ENCODE peak calls at places on chromosomes 13 and 19, in seven cellular contexts. B is heart left ventricle, K is transverse colon, M is lung, U is cardiac muscle cell, C is pancreas, X is fibroblast of lung. N is an unnamed sample.

GRCh38 chr13:46178143-46178542 is 3.8 kb downstream of the LCP1 start:
- DNase-seq in B (no peak), K (no peak), M (no peak), U (peak; percentile 15), C (no peak), X (no peak), N (no peak)

GRCh38 chr13:30607908-30608307 is 9.8 kb upstream of the USPL1 start:
- DNase-seq in B (no peak), K (peak; percentile 57), M (peak; percentile 55), U (no peak), C (no peak), X (peak; percentile 4), N (no peak)

GRCh38 chr13:45373116-45373606 is 32.2 kb upstream of the TPT1 start:
- DNase-seq in B (no peak), K (peak; percentile 33), M (no peak), U (no peak), C (no peak), X (no peak), N (no peak)

GRCh38 chr19:11288349-11288748 is 7.6 kb upstream of the TSPAN16 start:
- DNase-seq in B (no peak), K (no peak), M (no peak), U (peak; percentile 42), C (no peak), X (no peak), N (no peak)

GRCh38 chr13:104584481-104584880 is 1518.3 kb upstream of the SLC10A2 start:
- DNase-seq in B (no peak), K (no peak), M (no peak), U (peak; percentile 9), C (no peak), X (peak; percentile 75), N (no peak)

GRCh38 chr19:40663712-40664692 is 26.4 kb downstream of the NUMBL start:
- DNase-seq in B (no peak), K (no peak), M (no peak), U (no peak), C (no peak), X (peak; percentile 61), N (no peak)

GRCh38 chr19:29413435-29413834 is 112.4 kb upstream of the VSTM2B start:
- DNase-seq in B (no peak), K (no peak), M (no peak), U (no peak), C (no peak), X (no peak), N (no peak)

GRCh38 chr13:106562301-106562700 is 5.6 kb downstream of the ARGLU1 start:
- DNase-seq in B (no peak), K (no peak), M (no peak), U (no peak), C (no peak), X (no peak), N (no peak)

GRCh38 chr19:15449620-15450527 is at the start of gene WIZ:
- DNase-seq in B (peak; percentile 93), K (peak; percentile 91), M (peak; percentile 87), U (peak; percentile 85), C (peak; percentile 88), X (peak; percentile 62), N (peak; percentile 87)

GRCh38 chr13:40379186-40379585 is 287.3 kb downstream of the FOXO1 start:
- DNase-seq in B (no peak), K (no peak), M (no peak), U (no peak), C (no peak), X (no peak), N (no peak)

GRCh38 chr19:51821921-51822716 is 27.2 kb downstream of the FPR3 start:
- DNase-seq in B (no peak), K (no peak), M (no peak), U (peak; percentile 91), C (no peak), X (no peak), N (no peak)

GRCh38 chr13:28161370-28161769 is 23.0 kb downstream of the PAN3 start:
- DNase-seq in B (no peak), K (peak; percentile 24), M (no peak), U (peak; percentile 26), C (no peak), X (peak; percentile 71), N (peak; percentile 75)

GRCh38 chr19:46002678-46003275 is 7.5 kb downstream of the CCDC61 start:
- DNase-seq in B (no peak), K (no peak), M (no peak), U (no peak), C (no peak), X (no peak), N (no peak)

GRCh38 chr13:94298346-94298745 is 181.1 kb downstream of the DCT start:
- DNase-seq in B (no peak), K (no peak), M (no peak), U (no peak), C (no peak), X (no peak), N (no peak)

GRCh38 chr13:113545455-113545930 is 39.1 kb upstream of the TFDP1 start:
- DNase-seq in B (peak; percentile 42), K (peak; percentile 8), M (no peak), U (peak; percentile 16), C (no peak), X (peak; percentile 37), N (no peak)

GRCh38 chr13:106626473-106626872 is 58.5 kb upstream of the ARGLU1 start:
- DNase-seq in B (no peak), K (no peak), M (no peak), U (no peak), C (no peak), X (no peak), N (no peak)

GRCh38 chr13:62321139-62321538 is 905.5 kb upstream of the PCDH20 start:
- DNase-seq in B (no peak), K (no peak), M (no peak), U (no peak), C (no peak), X (no peak), N (no peak)

GRCh38 chr13:62321895-62322294 is 906.2 kb upstream of the PCDH20 start:
- DNase-seq in B (no peak), K (no peak), M (no peak), U (no peak), C (no peak), X (no peak), N (no peak)

GRCh38 chr13:62324842-62325241 is 909.2 kb upstream of the PCDH20 start:
- DNase-seq in B (no peak), K (no peak), M (no peak), U (no peak), C (no peak), X (no peak), N (no peak)

GRCh38 chr13:62320731-62321130 is 905.1 kb upstream of the PCDH20 start:
- DNase-seq in B (no peak), K (no peak), M (no peak), U (no peak), C (no peak), X (no peak), N (no peak)

GRCh38 chr13:62320129-62320724 is 904.6 kb upstream of the PCDH20 start:
- DNase-seq in B (no peak), K (no peak), M (no peak), U (peak; percentile 66), C (no peak), X (peak; percentile 41), N (no peak)
- TF ChIP-seq CTCF in B (peak; percentile 48), K (peak; percentile 30), M (no peak), U (peak; percentile 44), C (peak; percentile 50), X (no peak), N (peak; percentile 66)

GRCh38 chr19:4115050-4115817 is 8.7 kb downstream of the MAP2K2 start:
- DNase-seq in B (peak; percentile 69), K (peak; percentile 65), M (no peak), U (no peak), C (no peak), X (no peak), N (no peak)

GRCh38 chr19:4114181-4114580 is 9.7 kb downstream of the MAP2K2 start:
- DNase-seq in B (no peak), K (no peak), M (no peak), U (no peak), C (no peak), X (no peak), N (no peak)

GRCh38 chr19:4113398-4114088 is 10.4 kb downstream of the MAP2K2 start:
- DNase-seq in B (peak; percentile 56), K (no peak), M (no peak), U (no peak), C (no peak), X (no peak), N (no peak)

GRCh38 chr19:4112367-4112766 is 11.6 kb downstream of the MAP2K2 start:
- DNase-seq in B (no peak), K (no peak), M (no peak), U (no peak), C (no peak), X (no peak), N (no peak)

DNA sequence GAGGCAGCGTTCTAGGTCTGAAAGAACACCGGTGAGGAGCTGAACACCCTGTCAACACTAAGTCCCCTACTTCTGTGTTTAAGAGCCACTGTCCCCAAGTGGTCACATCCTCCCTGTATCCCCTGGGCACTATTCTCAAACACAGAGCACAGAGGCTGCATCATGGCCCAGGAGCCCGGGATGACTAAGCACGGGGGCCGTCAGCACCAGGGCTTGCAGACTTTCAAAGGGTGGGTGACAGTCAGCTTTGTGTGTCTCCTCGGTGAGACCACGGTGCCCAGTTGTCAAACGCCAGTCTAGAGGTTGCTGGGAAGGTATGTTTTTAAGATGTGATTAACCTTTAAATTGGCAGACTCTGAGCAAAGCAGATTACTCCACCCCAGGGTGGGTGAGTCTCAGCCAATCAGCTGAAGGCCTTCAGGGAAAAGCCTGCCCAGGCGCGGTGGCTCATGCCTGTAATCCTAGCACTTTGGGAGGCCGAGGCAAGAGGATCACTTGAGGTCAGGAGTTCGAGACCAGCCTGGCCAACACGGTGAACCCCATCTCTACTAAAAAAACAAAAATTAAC is 8.0 kb downstream of the MAP2K2 start:
- DNase-seq in B (no peak), K (no peak), M (no peak), U (no peak), C (no peak), X (no peak), N (no peak)
- H3K4me1 ChIP-seq in B (peaks cover 22% of the 10 kb centered on the region), K (peaks cover 2% of the 10 kb centered on the region), M (peaks cover 3% of the 10 kb centered on the region), U (peaks cover 11% of the 10 kb centered on the region), C (no peaks in the 10 kb centered on the region), X (peaks cover 5% of the 10 kb centered on the region), N (no peaks in the 10 kb centered on the region)

DNA sequence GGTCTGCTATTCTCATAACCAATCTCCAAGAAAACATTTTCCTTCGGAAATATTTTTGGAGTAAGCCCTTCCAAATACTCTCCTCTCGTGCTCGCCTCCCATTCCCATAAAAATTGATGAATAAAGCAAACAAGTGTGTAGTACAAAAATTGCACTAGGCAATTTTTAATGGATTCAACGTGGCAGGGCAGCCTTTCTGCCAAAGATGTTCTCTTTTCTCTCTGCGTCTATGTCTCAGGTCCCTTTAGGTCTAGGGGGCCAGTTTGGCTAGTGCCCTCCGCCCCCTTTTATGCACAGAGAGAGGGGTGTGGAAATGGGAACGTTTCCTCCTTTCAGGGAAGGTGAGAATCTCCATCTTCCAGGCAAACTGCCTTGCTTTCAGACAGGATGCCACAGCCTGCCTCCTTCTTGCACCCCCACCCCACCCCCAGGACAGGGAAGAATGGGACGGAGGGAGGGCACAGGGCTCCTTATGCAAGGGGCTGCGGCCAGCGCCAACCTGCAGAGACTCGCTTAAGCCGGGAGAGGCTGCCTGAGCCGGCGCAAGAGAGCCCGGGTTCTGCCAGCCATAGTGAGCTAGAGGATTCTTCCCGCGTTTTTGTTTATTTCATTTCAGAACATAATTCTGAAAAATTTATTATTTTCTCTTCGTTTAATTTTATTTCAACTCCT is 2.7 kb upstream of the ZIC2 start:
- DNase-seq in B (no peak), K (no peak), M (no peak), U (no peak), C (no peak), X (no peak), N (no peak)
- H3K27me3 ChIP-seq in B (peaks cover 94% of the 10 kb centered on the region), K (peaks cover 100% of the 10 kb centered on the region), M (peaks cover 30% of the 10 kb centered on the region), U (peaks cover 97% of the 10 kb centered on the region), C (peaks cover 60% of the 10 kb centered on the region), X (peaks cover 80% of the 10 kb centered on the region), N (peaks cover 10% of the 10 kb centered on the region)

GRCh38 chr13:44048326-44048725 is 168.6 kb downstream of the LACC1 start:
- DNase-seq in B (no peak), K (no peak), M (no peak), U (peak; percentile 21), C (no peak), X (no peak), N (no peak)
- TF ChIP-seq CTCF in B (no peak), K (no peak), M (no peak), U (peak; percentile 21), C (peak; percentile 9), X (no peak), N (peak; percentile 6)